ENCODE peak calls at places on chromosomes 11 and 22, in eight cellular contexts. One of them, this sample, is unnamed. For H3K4me1, the result is how much of the 10 kb centered on the place peaks cover.

GRCh38 chr11:16335236-16335962 is 20.9 kb downstream of the SOX6 start:
- DNase-seq in H1: no peak
- DNase-seq in iPS DF 6.9: no peak
- DNase-seq in IMR-90: no peak
- DNase-seq in left lung: no peak
- DNase-seq in transverse colon: no peak
- DNase-seq in psoas muscle: no peak
- DNase-seq in fibroblast of lung: no peak
- DNase-seq in this sample: no peak

GRCh38 chr11:38582151-38582550 is 1984.1 kb upstream of the RAG2 start:
- DNase-seq in H1: no peak
- DNase-seq in iPS DF 6.9: no peak
- DNase-seq in IMR-90: no peak
- DNase-seq in left lung: no peak
- DNase-seq in transverse colon: no peak
- DNase-seq in psoas muscle: no peak
- DNase-seq in fibroblast of lung: no peak
- DNase-seq in this sample: peak

GRCh38 chr11:31106326-31106725 is 263.2 kb downstream of the DCDC1 start:
- DNase-seq in H1: no peak
- DNase-seq in iPS DF 6.9: no peak
- DNase-seq in IMR-90: no peak
- DNase-seq in left lung: no peak
- DNase-seq in transverse colon: no peak
- DNase-seq in psoas muscle: no peak
- DNase-seq in fibroblast of lung: no peak
- DNase-seq in this sample: no peak

GRCh38 chr11:26753738-26754504 is 32.1 kb upstream of the SLC5A12 start:
- DNase-seq in H1: no peak
- DNase-seq in iPS DF 6.9: peak
- DNase-seq in IMR-90: peak
- DNase-seq in left lung: no peak
- DNase-seq in transverse colon: peak
- DNase-seq in psoas muscle: peak
- DNase-seq in fibroblast of lung: peak
- DNase-seq in this sample: peak

GRCh38 chr11:68214173-68215086 is 1.3 kb upstream of the KMT5B start:
- DNase-seq in H1: peak
- DNase-seq in iPS DF 6.9: no peak
- DNase-seq in IMR-90: no peak
- DNase-seq in left lung: peak
- DNase-seq in transverse colon: peak
- DNase-seq in psoas muscle: peak
- DNase-seq in fibroblast of lung: peak
- DNase-seq in this sample: peak

GRCh38 chr11:33835143-33835878 is 56.6 kb downstream of the LMO2 start:
- DNase-seq in H1: no peak
- DNase-seq in iPS DF 6.9: no peak
- DNase-seq in IMR-90: peak
- DNase-seq in left lung: no peak
- DNase-seq in transverse colon: no peak
- DNase-seq in psoas muscle: no peak
- DNase-seq in fibroblast of lung: peak
- DNase-seq in this sample: peak

GRCh38 chr22:41574847-41575381 is 14.1 kb downstream of the CSDC2 start:
- DNase-seq in H1: no peak
- DNase-seq in iPS DF 6.9: no peak
- DNase-seq in IMR-90: peak
- DNase-seq in left lung: no peak
- DNase-seq in transverse colon: peak
- DNase-seq in psoas muscle: peak
- DNase-seq in fibroblast of lung: peak
- DNase-seq in this sample: no peak

GRCh38 chr11:64237484-64237951 is 3.1 kb downstream of the VEGFB start:
- DNase-seq in H1: no peak
- DNase-seq in iPS DF 6.9: no peak
- DNase-seq in IMR-90: no peak
- DNase-seq in left lung: peak
- DNase-seq in transverse colon: peak
- DNase-seq in psoas muscle: no peak
- DNase-seq in fibroblast of lung: no peak
- DNase-seq in this sample: no peak

GRCh38 chr22:44732661-44733060 is 19.7 kb upstream of the ARHGAP8 start:
- DNase-seq in H1: no peak
- DNase-seq in iPS DF 6.9: no peak
- DNase-seq in IMR-90: no peak
- DNase-seq in left lung: no peak
- DNase-seq in transverse colon: no peak
- DNase-seq in psoas muscle: no peak
- DNase-seq in fibroblast of lung: no peak
- DNase-seq in this sample: no peak

GRCh38 chr11:110433393-110434333 is 3.9 kb downstream of the FDX1 start:
- DNase-seq in H1: no peak
- DNase-seq in iPS DF 6.9: no peak
- DNase-seq in IMR-90: peak
- DNase-seq in left lung: no peak
- DNase-seq in transverse colon: no peak
- DNase-seq in psoas muscle: no peak
- DNase-seq in fibroblast of lung: peak
- DNase-seq in this sample: peak

GRCh38 chr11:70014291-70014690 is 63.8 kb upstream of the ANO1 start:
- DNase-seq in H1: no peak
- DNase-seq in iPS DF 6.9: no peak
- DNase-seq in IMR-90: no peak
- DNase-seq in left lung: no peak
- DNase-seq in transverse colon: no peak
- DNase-seq in psoas muscle: no peak
- DNase-seq in fibroblast of lung: no peak
- DNase-seq in this sample: no peak

GRCh38 chr11:1844221-1845094 is 5.7 kb downstream of the TNNI2 start:
- DNase-seq in H1: no peak
- DNase-seq in iPS DF 6.9: no peak
- DNase-seq in IMR-90: no peak
- DNase-seq in left lung: peak
- DNase-seq in transverse colon: peak
- DNase-seq in psoas muscle: peak
- DNase-seq in fibroblast of lung: peak
- DNase-seq in this sample: no peak

GRCh38 chr11:85740464-85741400 is 54.7 kb upstream of the CCDC89 start:
- DNase-seq in H1: no peak
- DNase-seq in iPS DF 6.9: no peak
- DNase-seq in IMR-90: no peak
- DNase-seq in left lung: no peak
- DNase-seq in transverse colon: no peak
- DNase-seq in psoas muscle: no peak
- DNase-seq in fibroblast of lung: no peak
- DNase-seq in this sample: peak

GRCh38 chr11:36295926-36296325 is at the start of gene PRR5L:
- DNase-seq in H1: no peak
- DNase-seq in iPS DF 6.9: no peak
- DNase-seq in IMR-90: no peak
- DNase-seq in left lung: no peak
- DNase-seq in transverse colon: no peak
- DNase-seq in psoas muscle: no peak
- DNase-seq in fibroblast of lung: no peak
- DNase-seq in this sample: no peak

GRCh38 chr11:129223701-129224149 is 31.6 kb upstream of the ARHGAP32 start:
- DNase-seq in H1: no peak
- DNase-seq in iPS DF 6.9: no peak
- DNase-seq in IMR-90: peak
- DNase-seq in left lung: no peak
- DNase-seq in transverse colon: no peak
- DNase-seq in psoas muscle: no peak
- DNase-seq in fibroblast of lung: peak
- DNase-seq in this sample: peak

GRCh38 chr11:2151500-2152257 is 9.3 kb downstream of the INS start:
- DNase-seq in H1: peak
- DNase-seq in iPS DF 6.9: peak
- DNase-seq in IMR-90: peak
- DNase-seq in left lung: peak
- DNase-seq in transverse colon: peak
- DNase-seq in psoas muscle: peak
- DNase-seq in fibroblast of lung: peak
- DNase-seq in this sample: peak

GRCh38 chr22:41524809-41525449 is 19.3 kb downstream of the POLR3H start:
- DNase-seq in H1: no peak
- DNase-seq in iPS DF 6.9: no peak
- DNase-seq in IMR-90: no peak
- DNase-seq in left lung: no peak
- DNase-seq in transverse colon: peak
- DNase-seq in psoas muscle: peak
- DNase-seq in fibroblast of lung: no peak
- DNase-seq in this sample: no peak

GRCh38 chr11:14644396-14645246 is 1.0 kb downstream of the PDE3B start:
- DNase-seq in H1: peak
- DNase-seq in iPS DF 6.9: peak
- DNase-seq in IMR-90: no peak
- DNase-seq in left lung: peak
- DNase-seq in transverse colon: peak
- DNase-seq in psoas muscle: peak
- DNase-seq in fibroblast of lung: peak
- DNase-seq in this sample: peak

GRCh38 chr11:68950268-68950667 is 30.5 kb downstream of the MRGPRD start:
- DNase-seq in H1: no peak
- DNase-seq in iPS DF 6.9: no peak
- DNase-seq in IMR-90: no peak
- DNase-seq in left lung: no peak
- DNase-seq in transverse colon: no peak
- DNase-seq in psoas muscle: no peak
- DNase-seq in fibroblast of lung: peak
- DNase-seq in this sample: peak

GRCh38 chr11:133828861-133829260 is 16.5 kb downstream of the SPATA19 start:
- DNase-seq in H1: peak
- DNase-seq in iPS DF 6.9: no peak
- DNase-seq in IMR-90: no peak
- DNase-seq in left lung: no peak
- DNase-seq in transverse colon: no peak
- DNase-seq in psoas muscle: no peak
- DNase-seq in fibroblast of lung: no peak
- DNase-seq in this sample: no peak

GRCh38 chr11:19672591-19673206 is 39.9 kb upstream of the NAV2 start:
- DNase-seq in H1: no peak
- DNase-seq in iPS DF 6.9: no peak
- DNase-seq in IMR-90: no peak
- DNase-seq in left lung: no peak
- DNase-seq in transverse colon: no peak
- DNase-seq in psoas muscle: no peak
- DNase-seq in fibroblast of lung: no peak
- DNase-seq in this sample: no peak

GRCh38 chr11:101010899-101011298 is 118.7 kb downstream of the PGR start:
- DNase-seq in H1: no peak
- DNase-seq in iPS DF 6.9: peak
- DNase-seq in IMR-90: no peak
- DNase-seq in left lung: no peak
- DNase-seq in transverse colon: no peak
- DNase-seq in psoas muscle: no peak
- DNase-seq in fibroblast of lung: no peak
- DNase-seq in this sample: no peak

GRCh38 chr11:119933164-119933563 is 204.2 kb upstream of the NECTIN1 start:
- DNase-seq in H1: no peak
- DNase-seq in iPS DF 6.9: no peak
- DNase-seq in IMR-90: no peak
- DNase-seq in left lung: no peak
- DNase-seq in transverse colon: no peak
- DNase-seq in psoas muscle: no peak
- DNase-seq in fibroblast of lung: no peak
- DNase-seq in this sample: no peak

GRCh38 chr11:315051-315481 is 1.2 kb downstream of the IFITM1 start:
- DNase-seq in H1: no peak
- DNase-seq in iPS DF 6.9: no peak
- DNase-seq in IMR-90: no peak
- DNase-seq in left lung: no peak
- DNase-seq in transverse colon: no peak
- DNase-seq in psoas muscle: no peak
- DNase-seq in fibroblast of lung: no peak
- DNase-seq in this sample: no peak
- H3K4me1 ChIP-seq in H1: under half
- H3K4me1 ChIP-seq in iPS DF 6.9: under half
- H3K4me1 ChIP-seq in IMR-90: under half
- H3K4me1 ChIP-seq in left lung: under half
- H3K4me1 ChIP-seq in transverse colon: under half
- H3K4me1 ChIP-seq in psoas muscle: under half
- H3K4me1 ChIP-seq in fibroblast of lung: under half
- H3K4me1 ChIP-seq in this sample: under half

GRCh38 chr22:39524753-39525657 is 4.6 kb downstream of the ATF4 start:
- DNase-seq in H1: no peak
- DNase-seq in iPS DF 6.9: no peak
- DNase-seq in IMR-90: no peak
- DNase-seq in left lung: no peak
- DNase-seq in transverse colon: no peak
- DNase-seq in psoas muscle: no peak
- DNase-seq in fibroblast of lung: no peak
- DNase-seq in this sample: no peak
- H3K4me1 ChIP-seq in H1: under half
- H3K4me1 ChIP-seq in iPS DF 6.9: under half
- H3K4me1 ChIP-seq in IMR-90: under half
- H3K4me1 ChIP-seq in left lung: under half
- H3K4me1 ChIP-seq in transverse colon: under half
- H3K4me1 ChIP-seq in psoas muscle: under half
- H3K4me1 ChIP-seq in fibroblast of lung: under half
- H3K4me1 ChIP-seq in this sample: under half

GRCh38 chr22:50585781-50586180 is 3.1 kb upstream of the CHKB start:
- DNase-seq in H1: no peak
- DNase-seq in iPS DF 6.9: no peak
- DNase-seq in IMR-90: no peak
- DNase-seq in left lung: no peak
- DNase-seq in transverse colon: no peak
- DNase-seq in psoas muscle: no peak
- DNase-seq in fibroblast of lung: no peak
- DNase-seq in this sample: no peak
- H3K4me1 ChIP-seq in H1: under half
- H3K4me1 ChIP-seq in iPS DF 6.9: under half
- H3K4me1 ChIP-seq in IMR-90: under half
- H3K4me1 ChIP-seq in left lung: under half
- H3K4me1 ChIP-seq in transverse colon: under half
- H3K4me1 ChIP-seq in psoas muscle: under half
- H3K4me1 ChIP-seq in fibroblast of lung: under half
- H3K4me1 ChIP-seq in this sample: under half

DNA sequence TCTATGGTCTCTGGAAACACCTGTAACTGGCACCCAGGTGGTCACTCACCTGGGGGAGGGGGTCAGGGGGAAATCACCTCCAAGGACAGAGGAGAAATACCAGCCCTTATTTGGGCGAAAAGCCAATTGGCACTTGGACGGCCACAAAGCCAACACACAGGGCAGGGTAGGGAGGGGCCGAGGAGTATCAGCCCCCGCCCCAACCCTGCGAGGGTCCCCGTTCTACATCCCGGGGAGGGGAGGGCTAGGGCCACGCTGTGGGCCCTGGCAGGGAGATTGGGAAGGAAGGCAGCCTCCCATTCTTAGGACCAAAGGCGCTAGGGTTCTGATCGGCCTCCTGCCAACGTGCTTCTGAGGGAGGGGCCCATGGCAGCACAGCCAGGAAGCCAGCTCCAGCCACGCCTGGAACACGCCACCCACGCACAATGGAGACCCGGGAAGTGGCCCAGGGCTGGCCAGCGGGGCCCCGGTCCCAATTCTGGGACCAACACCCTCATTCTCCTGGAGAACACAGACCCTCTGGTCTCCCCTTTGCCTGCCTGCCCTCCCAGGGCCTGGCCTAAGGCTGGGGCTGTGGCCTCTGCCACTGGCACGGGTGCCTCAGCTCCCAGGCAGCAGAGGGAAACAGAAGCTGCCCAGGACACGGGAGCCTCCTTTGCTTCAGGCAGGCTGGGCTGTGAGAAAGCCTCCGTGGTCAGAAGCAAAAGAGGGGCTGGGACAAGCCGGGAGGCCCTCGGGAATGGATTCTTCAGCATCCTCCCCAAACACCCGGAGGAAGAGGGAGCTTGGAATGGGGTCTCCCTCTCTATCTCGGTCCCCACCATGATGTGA is 7.4 kb downstream of the CBX6 start:
- DNase-seq in H1: no peak
- DNase-seq in iPS DF 6.9: no peak
- DNase-seq in IMR-90: no peak
- DNase-seq in left lung: no peak
- DNase-seq in transverse colon: peak
- DNase-seq in psoas muscle: peak
- DNase-seq in fibroblast of lung: no peak
- DNase-seq in this sample: no peak
- H3K4me1 ChIP-seq in H1: under half
- H3K4me1 ChIP-seq in iPS DF 6.9: under half
- H3K4me1 ChIP-seq in IMR-90: under half
- H3K4me1 ChIP-seq in left lung: under half
- H3K4me1 ChIP-seq in transverse colon: under half
- H3K4me1 ChIP-seq in psoas muscle: under half
- H3K4me1 ChIP-seq in fibroblast of lung: under half
- H3K4me1 ChIP-seq in this sample: under half

This sample was measured in adipocyte.